ENCODE peak calls at places on chromosome 18, in five cellular contexts. One of them, this sample, is unnamed.

GRCh38 chr18:55251186-55251995 is 292.1 kb upstream of the CCDC68 start:
- DNase-seq in stimulated activated CD4-positive, alpha-beta T cell treated with anti-CD3 and anti-CD28 coated beads, TNF-alpha, amount 100 ng/mL, for 1 hour: no peak
- DNase-seq in DMS53: no peak
- DNase-seq in fibroblast of mammary gland: peak; percentile 62
- DNase-seq in iris pigment epithelial cell: peak; percentile 75
- DNase-seq in this sample: peak; percentile 37

GRCh38 chr18:74478876-74479275 is 17.3 kb upstream of the CNDP2 start:
- DNase-seq in stimulated activated CD4-positive, alpha-beta T cell treated with anti-CD3 and anti-CD28 coated beads, TNF-alpha, amount 100 ng/mL, for 1 hour: no peak
- DNase-seq in DMS53: no peak
- DNase-seq in fibroblast of mammary gland: peak; percentile 18
- DNase-seq in iris pigment epithelial cell: no peak
- DNase-seq in this sample: peak; percentile 9

GRCh38 chr18:35875566-35875965 is 96.9 kb upstream of the RMP24 start:
- DNase-seq in stimulated activated CD4-positive, alpha-beta T cell treated with anti-CD3 and anti-CD28 coated beads, TNF-alpha, amount 100 ng/mL, for 1 hour: no peak
- DNase-seq in DMS53: no peak
- DNase-seq in fibroblast of mammary gland: no peak
- DNase-seq in iris pigment epithelial cell: no peak
- DNase-seq in this sample: no peak

GRCh38 chr18:11989966-11990380 is 8.7 kb downstream of the IMPA2 start:
- DNase-seq in stimulated activated CD4-positive, alpha-beta T cell treated with anti-CD3 and anti-CD28 coated beads, TNF-alpha, amount 100 ng/mL, for 1 hour: no peak
- DNase-seq in DMS53: peak; percentile 86
- DNase-seq in fibroblast of mammary gland: no peak
- DNase-seq in iris pigment epithelial cell: no peak
- DNase-seq in this sample: no peak

GRCh38 chr18:31562726-31563125 is 29.0 kb upstream of the TTR start:
- DNase-seq in stimulated activated CD4-positive, alpha-beta T cell treated with anti-CD3 and anti-CD28 coated beads, TNF-alpha, amount 100 ng/mL, for 1 hour: no peak
- DNase-seq in DMS53: no peak
- DNase-seq in fibroblast of mammary gland: no peak
- DNase-seq in iris pigment epithelial cell: no peak
- DNase-seq in this sample: no peak

GRCh38 chr18:77249583-77250500 is at the start of gene GALR1:
- DNase-seq in stimulated activated CD4-positive, alpha-beta T cell treated with anti-CD3 and anti-CD28 coated beads, TNF-alpha, amount 100 ng/mL, for 1 hour: no peak
- DNase-seq in DMS53: no peak
- DNase-seq in fibroblast of mammary gland: no peak
- DNase-seq in iris pigment epithelial cell: no peak
- DNase-seq in this sample: no peak

GRCh38 chr18:46859855-46860254 is 57.5 kb downstream of the PIAS2 start:
- DNase-seq in stimulated activated CD4-positive, alpha-beta T cell treated with anti-CD3 and anti-CD28 coated beads, TNF-alpha, amount 100 ng/mL, for 1 hour: no peak
- DNase-seq in DMS53: no peak
- DNase-seq in fibroblast of mammary gland: peak; percentile 25
- DNase-seq in iris pigment epithelial cell: peak; percentile 34
- DNase-seq in this sample: peak; percentile 11

GRCh38 chr18:56238576-56238975 is 399.8 kb downstream of the TXNL1 start:
- DNase-seq in stimulated activated CD4-positive, alpha-beta T cell treated with anti-CD3 and anti-CD28 coated beads, TNF-alpha, amount 100 ng/mL, for 1 hour: no peak
- DNase-seq in DMS53: peak; percentile 43
- DNase-seq in fibroblast of mammary gland: peak; percentile 17
- DNase-seq in iris pigment epithelial cell: peak; percentile 8
- DNase-seq in this sample: peak; percentile 5

GRCh38 chr18:48848641-48849143 is 102.1 kb downstream of the SMAD7 start:
- DNase-seq in stimulated activated CD4-positive, alpha-beta T cell treated with anti-CD3 and anti-CD28 coated beads, TNF-alpha, amount 100 ng/mL, for 1 hour: no peak
- DNase-seq in DMS53: no peak
- DNase-seq in fibroblast of mammary gland: no peak
- DNase-seq in iris pigment epithelial cell: no peak
- DNase-seq in this sample: no peak

GRCh38 chr18:48304906-48305693 is 104.1 kb downstream of the ZBTB7C start:
- DNase-seq in stimulated activated CD4-positive, alpha-beta T cell treated with anti-CD3 and anti-CD28 coated beads, TNF-alpha, amount 100 ng/mL, for 1 hour: no peak
- DNase-seq in DMS53: no peak
- DNase-seq in fibroblast of mammary gland: no peak
- DNase-seq in iris pigment epithelial cell: no peak
- DNase-seq in this sample: no peak

GRCh38 chr18:9916067-9916684 is 2.4 kb downstream of the VAPA start:
- DNase-seq in stimulated activated CD4-positive, alpha-beta T cell treated with anti-CD3 and anti-CD28 coated beads, TNF-alpha, amount 100 ng/mL, for 1 hour: no peak
- DNase-seq in DMS53: peak; percentile 47
- DNase-seq in fibroblast of mammary gland: no peak
- DNase-seq in iris pigment epithelial cell: peak; percentile 18
- DNase-seq in this sample: no peak

GRCh38 chr18:8341481-8342230 is 267.6 kb upstream of the RAB12 start:
- DNase-seq in stimulated activated CD4-positive, alpha-beta T cell treated with anti-CD3 and anti-CD28 coated beads, TNF-alpha, amount 100 ng/mL, for 1 hour: no peak
- DNase-seq in DMS53: no peak
- DNase-seq in fibroblast of mammary gland: peak; percentile 12
- DNase-seq in iris pigment epithelial cell: peak; percentile 89
- DNase-seq in this sample: peak; percentile 80

GRCh38 chr18:78363556-78363955 is 616.1 kb upstream of the SALL3 start:
- DNase-seq in stimulated activated CD4-positive, alpha-beta T cell treated with anti-CD3 and anti-CD28 coated beads, TNF-alpha, amount 100 ng/mL, for 1 hour: no peak
- DNase-seq in DMS53: no peak
- DNase-seq in fibroblast of mammary gland: no peak
- DNase-seq in iris pigment epithelial cell: no peak
- DNase-seq in this sample: no peak

GRCh38 chr18:13120967-13121586 is 97.5 kb upstream of the LDLRAD4 start:
- DNase-seq in stimulated activated CD4-positive, alpha-beta T cell treated with anti-CD3 and anti-CD28 coated beads, TNF-alpha, amount 100 ng/mL, for 1 hour: no peak
- DNase-seq in DMS53: no peak
- DNase-seq in fibroblast of mammary gland: peak; percentile 55
- DNase-seq in iris pigment epithelial cell: peak; percentile 73
- DNase-seq in this sample: peak; percentile 30

GRCh38 chr18:55115606-55116005 is 156.3 kb upstream of the CCDC68 start:
- DNase-seq in stimulated activated CD4-positive, alpha-beta T cell treated with anti-CD3 and anti-CD28 coated beads, TNF-alpha, amount 100 ng/mL, for 1 hour: no peak
- DNase-seq in DMS53: no peak
- DNase-seq in fibroblast of mammary gland: peak; percentile 28
- DNase-seq in iris pigment epithelial cell: peak; percentile 38
- DNase-seq in this sample: no peak

GRCh38 chr18:35577045-35577848 is 4.3 kb upstream of the GALNT1 start:
- DNase-seq in stimulated activated CD4-positive, alpha-beta T cell treated with anti-CD3 and anti-CD28 coated beads, TNF-alpha, amount 100 ng/mL, for 1 hour: no peak
- DNase-seq in DMS53: no peak
- DNase-seq in fibroblast of mammary gland: no peak
- DNase-seq in iris pigment epithelial cell: no peak
- DNase-seq in this sample: no peak

GRCh38 chr18:55001625-55002024 is 42.4 kb upstream of the CCDC68 start:
- DNase-seq in stimulated activated CD4-positive, alpha-beta T cell treated with anti-CD3 and anti-CD28 coated beads, TNF-alpha, amount 100 ng/mL, for 1 hour: no peak
- DNase-seq in DMS53: peak; percentile 19
- DNase-seq in fibroblast of mammary gland: no peak
- DNase-seq in iris pigment epithelial cell: no peak
- DNase-seq in this sample: no peak

GRCh38 chr18:25239636-25240468 is 112.1 kb downstream of the ZNF521 start:
- DNase-seq in stimulated activated CD4-positive, alpha-beta T cell treated with anti-CD3 and anti-CD28 coated beads, TNF-alpha, amount 100 ng/mL, for 1 hour: no peak
- DNase-seq in DMS53: no peak
- DNase-seq in fibroblast of mammary gland: no peak
- DNase-seq in iris pigment epithelial cell: peak; percentile 7
- DNase-seq in this sample: peak; percentile 15

GRCh38 chr18:24232814-24233213 is 94.0 kb downstream of the CABYR start:
- DNase-seq in stimulated activated CD4-positive, alpha-beta T cell treated with anti-CD3 and anti-CD28 coated beads, TNF-alpha, amount 100 ng/mL, for 1 hour: no peak
- DNase-seq in DMS53: no peak
- DNase-seq in fibroblast of mammary gland: no peak
- DNase-seq in iris pigment epithelial cell: no peak
- DNase-seq in this sample: no peak

GRCh38 chr18:51135795-51136194 is 61.7 kb downstream of the MEX3C start:
- DNase-seq in stimulated activated CD4-positive, alpha-beta T cell treated with anti-CD3 and anti-CD28 coated beads, TNF-alpha, amount 100 ng/mL, for 1 hour: no peak
- DNase-seq in DMS53: peak; percentile 40
- DNase-seq in fibroblast of mammary gland: no peak
- DNase-seq in iris pigment epithelial cell: no peak
- DNase-seq in this sample: no peak

GRCh38 chr18:50622865-50623393 is 63.0 kb downstream of the MAPK4 start:
- DNase-seq in stimulated activated CD4-positive, alpha-beta T cell treated with anti-CD3 and anti-CD28 coated beads, TNF-alpha, amount 100 ng/mL, for 1 hour: no peak
- DNase-seq in DMS53: no peak
- DNase-seq in fibroblast of mammary gland: no peak
- DNase-seq in iris pigment epithelial cell: no peak
- DNase-seq in this sample: no peak

GRCh38 chr18:43590182-43590903 is 313.1 kb upstream of the SYT4 start:
- DNase-seq in stimulated activated CD4-positive, alpha-beta T cell treated with anti-CD3 and anti-CD28 coated beads, TNF-alpha, amount 100 ng/mL, for 1 hour: no peak
- DNase-seq in DMS53: peak; percentile 43
- DNase-seq in fibroblast of mammary gland: no peak
- DNase-seq in iris pigment epithelial cell: no peak
- DNase-seq in this sample: no peak

This sample was measured in amniotic epithelial cell.